ENCODE peak calls at places on chromosomes 2 and 18, in ten cellular contexts. H is AG10803, S is GM10248, T is colonic mucosa, G is GM13977, K is HL-60, Z is GM20000, J is mammary epithelial cell, M is HCT116, L is nephron progenitor cell. F is an unnamed sample.

GRCh38 chr18:2978626-2979025 is 34.3 kb downstream of the LPIN2 start:
- DNase-seq in J (peak), G (no peak), T (no peak), K (no peak), Z (no peak), S (no peak), M (no peak), L (no peak), H (peak), F (no peak)

GRCh38 chr2:214034417-214034816 is 376.4 kb upstream of the VWC2L start:
- DNase-seq in L (no peak), Z (no peak), H (no peak), K (no peak), S (no peak), J (no peak), T (no peak), G (no peak), M (no peak), F (no peak)

GRCh38 chr18:55321268-55322175 is 266.5 kb downstream of the TCF4 start:
- DNase-seq in M (no peak), G (peak), Z (peak), H (peak), K (no peak), S (peak), T (peak), L (peak), J (peak), F (peak)

GRCh38 chr2:203453858-203454451 is 81.1 kb downstream of the RAPH1 start:
- DNase-seq in M (peak), K (peak), H (peak), L (peak), Z (peak), G (peak), J (peak), S (peak), T (peak), F (no peak)

GRCh38 chr2:201758873-201759272 is 21.9 kb downstream of the ALS2 start:
- DNase-seq in T (no peak), K (no peak), Z (no peak), S (no peak), G (no peak), H (no peak), M (no peak), J (no peak), L (no peak), F (no peak)

GRCh38 chr2:17309741-17310339 is 208.4 kb downstream of the RAD51AP2 start:
- DNase-seq in G (peak), S (peak), T (peak), L (peak), M (peak), J (peak), Z (peak), K (peak), H (peak), F (no peak)

GRCh38 chr2:21250693-21251092 is 126.9 kb downstream of the TDRD15 start:
- DNase-seq in K (no peak), L (no peak), Z (no peak), S (no peak), T (no peak), G (no peak), H (no peak), J (no peak), M (no peak), F (no peak)

GRCh38 chr2:98849113-98849512 is 86.9 kb downstream of the CRACDL start:
- DNase-seq in J (no peak), G (no peak), M (no peak), H (no peak), K (no peak), T (no peak), S (no peak), Z (no peak), L (no peak), F (no peak)

GRCh38 chr18:71398530-71398929 is 1109.7 kb downstream of the SOCS6 start:
- DNase-seq in J (no peak), Z (no peak), K (no peak), L (peak), H (no peak), S (no peak), G (no peak), T (no peak), M (no peak), F (no peak)

GRCh38 chr2:27133195-27133875 is 1.1 kb downstream of the PREB start:
- DNase-seq in G (no peak), K (no peak), T (no peak), J (no peak), M (no peak), S (no peak), H (no peak), L (peak), Z (peak), F (no peak)

GRCh38 chr2:196468394-196468793 is 171.1 kb upstream of the CCDC150 start:
- DNase-seq in Z (no peak), L (no peak), S (no peak), K (no peak), J (no peak), M (peak), G (no peak), H (no peak), T (no peak), F (no peak)

GRCh38 chr2:65402339-65402738 is 30.1 kb downstream of the SPRED2 start:
- DNase-seq in M (no peak), L (no peak), K (no peak), H (peak), G (no peak), S (no peak), Z (no peak), T (no peak), J (no peak), F (no peak)

GRCh38 chr18:57075716-57076400 is 71.0 kb upstream of the BOD1L2 start:
- DNase-seq in H (no peak), T (no peak), G (no peak), S (no peak), L (peak), K (no peak), M (no peak), Z (no peak), J (no peak), F (no peak)

GRCh38 chr2:78780321-78780720 is 245.2 kb upstream of the REG3G start:
- DNase-seq in J (no peak), K (no peak), L (no peak), T (no peak), G (no peak), Z (no peak), H (no peak), M (no peak), S (no peak), F (no peak)

GRCh38 chr2:218345491-218346176 is 11.0 kb upstream of the CATIP start:
- DNase-seq in Z (no peak), K (no peak), T (no peak), M (no peak), H (no peak), J (no peak), L (peak), S (no peak), G (no peak), F (no peak)

GRCh38 chr2:27537287-27537686 is 40.6 kb downstream of the GCKR start:
- DNase-seq in H (no peak), Z (no peak), M (no peak), K (no peak), S (no peak), T (no peak), L (no peak), G (no peak), J (no peak), F (no peak)

GRCh38 chr18:31064130-31064529 is 21.6 kb upstream of the DSC3 start:
- DNase-seq in H (no peak), M (no peak), S (no peak), G (no peak), Z (no peak), T (no peak), J (peak), K (no peak), L (no peak), F (no peak)

GRCh38 chr2:217625475-217626245 is 377.1 kb downstream of the TNS1 start:
- DNase-seq in K (no peak), Z (no peak), J (no peak), S (no peak), T (no peak), H (peak), M (no peak), G (no peak), L (no peak), F (no peak)

GRCh38 chr18:62069556-62069955 is 117.3 kb downstream of the PIGN start:
- DNase-seq in J (peak), M (no peak), L (no peak), K (peak), Z (no peak), H (peak), G (no peak), T (no peak), S (no peak), F (no peak)

GRCh38 chr18:27954226-27954625 is 222.7 kb downstream of the CDH2 start:
- DNase-seq in J (peak), M (no peak), L (peak), K (no peak), T (no peak), Z (no peak), S (no peak), H (peak), G (no peak), F (no peak)

GRCh38 chr2:57759822-57760300 is 286.7 kb upstream of the VRK2 start:
- DNase-seq in T (peak), Z (peak), S (peak), G (peak), M (peak), K (peak), H (peak), L (peak), J (peak), F (peak)

DNA sequence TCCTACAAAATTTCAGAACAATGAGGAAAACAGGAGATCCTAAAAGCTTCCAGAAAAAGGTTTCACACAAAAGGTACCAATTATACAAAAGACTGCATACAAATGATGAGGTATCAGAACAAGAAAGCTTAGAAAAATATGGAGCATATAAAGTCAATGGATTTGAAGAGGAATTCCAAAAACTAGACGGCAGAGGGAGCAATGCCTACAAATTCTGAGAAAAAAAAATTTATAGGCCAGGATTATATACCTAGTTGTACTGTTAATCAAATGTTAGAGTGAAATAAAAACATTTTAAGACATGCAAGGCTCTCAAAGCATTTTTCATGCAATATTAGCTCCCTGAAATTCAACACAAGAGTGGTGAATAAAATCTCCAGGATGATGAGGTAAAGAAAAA is 106.2 kb downstream of the ZRANB3 start:
- DNase-seq in H (peak), T (no peak), Z (no peak), J (no peak), S (no peak), K (no peak), M (peak), G (no peak), L (no peak), F (no peak)
- TF ChIP-seq CTCF in H (peak), T (no peak), Z (no peak), J (peak), S (no peak), K (no peak), M (peak), G (no peak), L (no peak), F (no peak)

DNA sequence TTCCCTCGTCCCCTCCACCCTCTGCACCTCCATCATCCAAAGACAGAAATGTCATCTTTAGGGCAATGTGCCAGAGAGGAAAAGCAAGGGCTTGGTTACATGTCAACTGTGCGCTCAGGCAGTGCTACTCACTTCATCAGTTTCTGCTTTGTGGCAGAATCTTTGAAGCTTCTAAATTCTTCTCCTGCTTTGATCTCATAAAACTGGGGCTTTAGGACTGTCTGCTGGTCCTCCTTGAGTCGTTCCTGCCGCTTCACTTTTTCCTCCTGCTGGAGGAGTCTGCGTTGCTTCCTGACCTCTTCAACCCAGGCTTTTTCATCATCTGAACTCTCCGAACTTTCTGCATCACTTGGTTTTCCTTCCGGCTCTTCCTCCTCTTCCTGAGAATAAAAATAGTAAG is 100.9 kb downstream of the NOL10 start:
- DNase-seq in L (no peak), S (no peak), J (no peak), Z (no peak), G (no peak), H (no peak), M (no peak), K (no peak), T (no peak), F (no peak)
- TF ChIP-seq CTCF in L (no peak), S (no peak), J (no peak), Z (no peak), G (no peak), H (no peak), M (no peak), K (no peak), T (no peak), F (no peak)

DNA sequence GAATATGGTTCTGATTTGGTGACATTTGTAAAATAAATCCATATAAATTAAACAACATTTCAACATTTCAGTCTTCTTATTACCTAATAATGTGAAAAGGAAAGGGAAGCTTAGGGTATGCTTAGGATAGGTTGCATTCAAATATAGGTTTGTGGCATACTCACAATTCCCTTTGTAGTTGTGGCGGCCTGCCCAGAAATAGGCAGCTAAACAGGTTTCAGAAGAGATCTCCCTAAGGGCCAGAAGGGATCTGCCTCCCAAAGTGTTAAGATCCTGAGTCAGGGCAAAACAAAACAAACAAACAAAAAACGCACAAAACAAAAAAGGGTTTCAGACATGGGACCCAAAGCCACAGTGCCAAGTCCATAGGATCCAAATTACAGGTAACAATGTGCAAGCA is 41.4 kb upstream of the TCF7L1 start:
- DNase-seq in H (no peak), S (no peak), J (no peak), L (no peak), M (no peak), K (no peak), T (no peak), G (no peak), Z (no peak), F (no peak)
- TF ChIP-seq CTCF in H (no peak), S (no peak), J (no peak), L (no peak), M (no peak), K (no peak), T (no peak), G (no peak), Z (no peak), F (no peak)

GRCh38 chr2:235005603-235006259 is 53.9 kb downstream of the SH3BP4 start:
- DNase-seq in T (peak), K (no peak), G (no peak), M (no peak), Z (no peak), J (no peak), S (no peak), L (peak), H (no peak), F (no peak)
- TF ChIP-seq CTCF in T (no peak), K (no peak), G (no peak), M (peak), Z (no peak), J (no peak), S (no peak), L (no peak), H (no peak), F (no peak)

GRCh38 chr2:2720351-2720750 is 389.3 kb upstream of the MYT1L start:
- DNase-seq in K (no peak), L (no peak), T (no peak), H (no peak), M (no peak), G (no peak), S (no peak), J (no peak), Z (no peak), F (no peak)
- TF ChIP-seq CTCF in K (no peak), L (no peak), T (no peak), H (no peak), M (no peak), G (no peak), S (no peak), J (no peak), Z (no peak), F (no peak)

GRCh38 chr2:59936031-59936430 is 617.4 kb downstream of the BCL11A start:
- DNase-seq in T (no peak), G (no peak), H (no peak), S (no peak), K (no peak), J (no peak), Z (no peak), M (no peak), L (peak), F (no peak)

GRCh38 chr2:59933948-59934347 is 619.5 kb downstream of the BCL11A start:
- DNase-seq in K (no peak), G (no peak), L (no peak), Z (no peak), S (no peak), H (no peak), J (no peak), M (no peak), T (no peak), F (no peak)

GRCh38 chr2:59930430-59930829 is 623.0 kb downstream of the BCL11A start:
- DNase-seq in Z (no peak), G (no peak), T (no peak), L (no peak), S (no peak), K (no peak), H (no peak), J (no peak), M (no peak), F (no peak)

GRCh38 chr2:59935005-59935404 is 618.4 kb downstream of the BCL11A start:
- DNase-seq in H (no peak), S (no peak), L (no peak), G (no peak), Z (no peak), M (no peak), J (no peak), K (no peak), T (no peak), F (no peak)

GRCh38 chr2:59932341-59932740 is 621.1 kb downstream of the BCL11A start:
- DNase-seq in Z (no peak), M (no peak), K (no peak), T (no peak), G (no peak), J (peak), H (no peak), S (no peak), L (no peak), F (no peak)
- TF ChIP-seq CTCF in Z (no peak), M (no peak), K (no peak), T (no peak), G (peak), J (peak), H (no peak), S (no peak), L (no peak), F (no peak)